ENCODE peak calls at places on chromosomes 12 and 14, in four cellular contexts. U is mucosa of gallbladder; Z is activated gamma-delta T cell treated with anti-CD3 and anti-CD28 coated beads, Interleukin-2, amount 50 U/mL, for 16 hours; J is activated naive CD4-positive, alpha-beta T cell treated with anti-CD3 and anti-CD28 coated beads, Interleukin-2, amount 50 U/mL, for 72 hours. G is an unnamed sample.

GRCh38 chr12:107657621-107658020 is 28.0 kb upstream of the PWP1 start:
- DNase-seq in J (no peak), Z (no peak), U (no peak), G (no peak)

GRCh38 chr14:63562414-63562813 is 19.2 kb upstream of the PPP2R5E start:
- DNase-seq in Z (no peak), U (no peak), J (no peak), G (no peak)

GRCh38 chr12:94832780-94833760 is 170.4 kb downstream of the NDUFA12 start:
- DNase-seq in U (no peak), J (no peak), Z (no peak), G (no peak)

GRCh38 chr14:50452285-50452684 is 55.6 kb upstream of the CDKL1 start:
- DNase-seq in Z (no peak), U (no peak), J (no peak), G (no peak)

GRCh38 chr14:51828017-51828797 is 32.2 kb upstream of the GNG2 start:
- DNase-seq in Z (peak), U (no peak), J (peak), G (peak)

GRCh38 chr12:91422811-91423210 is 240.2 kb upstream of the DCN start:
- DNase-seq in J (no peak), Z (no peak), U (no peak), G (no peak)

GRCh38 chr12:56336361-56337167 is 2.1 kb upstream of the IL23A start:
- DNase-seq in Z (no peak), U (no peak), J (no peak), G (no peak)

GRCh38 chr14:90087433-90087832 is 25.6 kb downstream of the KCNK13 start:
- DNase-seq in U (peak), Z (no peak), J (no peak), G (no peak)